ENCODE peak calls at places on chromosomes 5 and 9, in eight cellular contexts. O is RKO; D is iPS-NIHi11; X is DMS53; S is endothelial cell; A is activated CD4-positive, alpha-beta T cell treated with anti-CD3 and anti-CD28 coated beads, Interleukin-2, amount 10 ng/mL, durations not matched to agents 24 days and 14 days; C is GM20000; V is Right ventricle myocardium superior. Q is an unnamed sample.

GRCh38 chr5:160539431-160539830 is 117.8 kb downstream of the PTTG1 start:
- DNase-seq in O (peak), D (no peak), X (peak), S (no peak), A (peak), C (no peak), V (no peak), Q (no peak)

GRCh38 chr9:107816187-107817021 is 326.8 kb upstream of the KLF4 start:
- DNase-seq in O (no peak), D (no peak), X (no peak), S (no peak), A (no peak), C (peak), V (no peak), Q (no peak)

GRCh38 chr5:158013939-158014338 is 155.0 kb upstream of the CLINT1 start:
- DNase-seq in O (no peak), D (peak), X (peak), S (peak), A (no peak), C (peak), V (no peak), Q (no peak)

GRCh38 chr9:98602839-98603238 is 105.9 kb downstream of the GABBR2 start:
- DNase-seq in O (no peak), D (no peak), X (no peak), S (no peak), A (no peak), C (no peak), V (no peak), Q (no peak)

GRCh38 chr5:133863857-133864585 is 104.4 kb downstream of the C5orf15 start:
- DNase-seq in O (no peak), D (no peak), X (no peak), S (no peak), A (no peak), C (no peak), V (no peak), Q (no peak)

GRCh38 chr5:65479527-65479926 is 2.2 kb downstream of the ADAMTS6 start:
- DNase-seq in O (no peak), D (no peak), X (no peak), S (no peak), A (no peak), C (no peak), V (no peak), Q (no peak)

GRCh38 chr5:94402096-94402495 is 216.3 kb downstream of the KIAA0825 start:
- DNase-seq in O (no peak), D (no peak), X (no peak), S (no peak), A (no peak), C (no peak), V (no peak), Q (no peak)

GRCh38 chr9:75906531-75906930 is 16.1 kb downstream of the PCSK5 start:
- DNase-seq in O (no peak), D (no peak), X (peak), S (no peak), A (no peak), C (no peak), V (no peak), Q (no peak)

GRCh38 chr5:171595801-171596231 is 176.4 kb downstream of the FGF18 start:
- DNase-seq in O (peak), D (no peak), X (peak), S (no peak), A (no peak), C (no peak), V (no peak), Q (no peak)

GRCh38 chr9:17349816-17350215 is 215.0 kb downstream of the CNTLN start:
- DNase-seq in O (no peak), D (no peak), X (no peak), S (no peak), A (no peak), C (no peak), V (no peak), Q (no peak)

GRCh38 chr5:107557051-107557658 is 113.6 kb downstream of the EFNA5 start:
- DNase-seq in O (no peak), D (peak), X (no peak), S (no peak), A (no peak), C (no peak), V (peak), Q (peak)

GRCh38 chr5:135243194-135244191 is 155.5 kb downstream of the MACROH2A1 start:
- DNase-seq in O (no peak), D (no peak), X (no peak), S (no peak), A (no peak), C (no peak), V (peak), Q (no peak)

Q was measured in Right ventricle myocardium inferior.